ENCODE peak calls at places on chromosomes 7 and 10, in six cellular contexts. L, J, Y, E, D and W are unnamed samples.

GRCh38 chr10:101120884-101121660 is 10.0 kb upstream of the TLX1 start:
- DNase-seq in L (no peak), D (no peak), J (no peak), E (no peak), Y (no peak), W (peak)

GRCh38 chr10:52313350-52314006 is 603 bp upstream of the DKK1 start:
- DNase-seq in Y (peak), J (peak), E (no peak), D (no peak), L (peak), W (peak)

GRCh38 chr7:107958764-107959526 is 44.0 kb downstream of the LAMB1 start:
- DNase-seq in J (no peak), E (peak), L (no peak), D (no peak), Y (no peak), W (no peak)

GRCh38 chr7:112723416-112723815 is 66.8 kb downstream of the TMEM168 start:
- DNase-seq in J (no peak), D (no peak), E (peak), Y (no peak), L (no peak), W (no peak)

GRCh38 chr7:37853468-37853867 is 5.1 kb downstream of the NME8 start:
- DNase-seq in J (peak), L (no peak), Y (peak), E (no peak), D (no peak), W (peak)

GRCh38 chr10:113539789-113540188 is 13.1 kb upstream of the HABP2 start:
- DNase-seq in D (no peak), L (no peak), E (peak), J (no peak), Y (no peak), W (no peak)

GRCh38 chr7:37201003-37201875 is 247.4 kb downstream of the ELMO1 start:
- DNase-seq in L (peak), J (peak), D (peak), E (peak), Y (peak), W (peak)

GRCh38 chr10:72828294-72828693 is 65.2 kb upstream of the OIT3 start:
- DNase-seq in L (no peak), D (no peak), Y (no peak), E (no peak), J (no peak), W (no peak)

GRCh38 chr7:77413861-77414424 is 2.2 kb downstream of the GSAP start:
- DNase-seq in J (no peak), L (no peak), Y (no peak), D (no peak), E (peak), W (no peak)

GRCh38 chr10:118809372-118809695 is 54.6 kb upstream of the CACUL1 start:
- DNase-seq in J (no peak), L (no peak), E (no peak), D (no peak), Y (peak), W (no peak)

GRCh38 chr7:117219485-117219884 is 103.4 kb downstream of the WNT2 start:
- DNase-seq in D (no peak), E (peak), Y (no peak), L (no peak), J (no peak), W (no peak)

GRCh38 chr7:149562602-149563001 is 65.0 kb upstream of the ZNF746 start:
- DNase-seq in E (peak), L (no peak), Y (no peak), J (no peak), D (no peak), W (no peak)

GRCh38 chr7:25031007-25031406 is 51.0 kb upstream of the OSBPL3 start:
- DNase-seq in E (no peak), L (no peak), Y (no peak), D (no peak), J (no peak), W (no peak)

GRCh38 chr7:2171855-2172254 is 60.9 kb downstream of the MAD1L1 start:
- DNase-seq in D (no peak), L (no peak), Y (no peak), J (no peak), E (no peak), W (peak)

GRCh38 chr10:76429642-76430041 is 998.2 kb downstream of the LRMDA start:
- DNase-seq in D (no peak), J (no peak), E (no peak), Y (no peak), L (no peak), W (no peak)

GRCh38 chr10:78316451-78316931 is 282.8 kb downstream of the RPS24 start:
- DNase-seq in J (no peak), L (no peak), Y (no peak), E (peak), D (no peak), W (no peak)

GRCh38 chr7:95599069-95599468 is 2.8 kb upstream of the PDK4 start:
- DNase-seq in Y (no peak), E (no peak), J (no peak), D (no peak), L (no peak), W (no peak)

GRCh38 chr10:119335671-119336353 is 128.4 kb downstream of the GRK5 start:
- DNase-seq in Y (no peak), E (peak), L (no peak), J (no peak), D (no peak), W (no peak)

GRCh38 chr10:69360485-69361302 is 56.0 kb downstream of the TACR2 start:
- DNase-seq in E (peak), Y (no peak), J (no peak), D (peak), L (no peak), W (no peak)